ENCODE peak calls at places on chromosomes 1 and 21, in four cellular contexts. S is cardiac fibroblast, T is sigmoid colon, X is lower lobe of right lung. Q is an unnamed sample.

GRCh38 chr1:184836081-184836480 is 81.4 kb upstream of the EDEM3 start:
- DNase-seq in X (no peak), S (peak), T (no peak), Q (no peak)

GRCh38 chr1:230899845-230900251 is 31.5 kb upstream of the C1orf198 start:
- DNase-seq in X (no peak), S (peak), T (no peak), Q (no peak)

GRCh38 chr1:201403359-201403758 is 4.2 kb upstream of the LAD1 start:
- DNase-seq in X (no peak), S (no peak), T (no peak), Q (no peak)

GRCh38 chr1:192342842-192343241 is 26.1 kb downstream of the RGS21 start:
- DNase-seq in T (no peak), X (no peak), S (no peak), Q (no peak)

GRCh38 chr1:37697090-37697489 is 4.8 kb downstream of the CDCA8 start:
- DNase-seq in X (no peak), T (no peak), S (no peak), Q (no peak)

GRCh38 chr1:87084247-87084836 is 169.9 kb downstream of the HS2ST1 start:
- DNase-seq in T (no peak), X (no peak), S (peak), Q (no peak)

GRCh38 chr1:116699605-116700004 is 32.1 kb upstream of the IGSF3 start:
- DNase-seq in X (no peak), T (no peak), S (no peak), Q (no peak)

GRCh38 chr1:68624233-68624632 is 127.4 kb upstream of the DEPDC1 start:
- DNase-seq in X (no peak), T (no peak), S (peak), Q (no peak)

GRCh38 chr1:93619507-93620168 is 62.0 kb downstream of the BCAR3 start:
- DNase-seq in X (no peak), S (no peak), T (no peak), Q (no peak)

GRCh38 chr1:30815556-30815955 is 58.0 kb upstream of the LAPTM5 start:
- DNase-seq in X (no peak), T (no peak), S (no peak), Q (no peak)

GRCh38 chr1:30816211-30817082 is 58.9 kb upstream of the LAPTM5 start:
- DNase-seq in X (no peak), S (peak), T (peak), Q (no peak)

GRCh38 chr1:30818568-30819243 is 61.1 kb upstream of the LAPTM5 start:
- DNase-seq in T (no peak), S (no peak), X (peak), Q (no peak)

GRCh38 chr1:30817548-30817947 is 60.0 kb upstream of the LAPTM5 start:
- DNase-seq in T (no peak), X (no peak), S (no peak), Q (no peak)

DNA sequence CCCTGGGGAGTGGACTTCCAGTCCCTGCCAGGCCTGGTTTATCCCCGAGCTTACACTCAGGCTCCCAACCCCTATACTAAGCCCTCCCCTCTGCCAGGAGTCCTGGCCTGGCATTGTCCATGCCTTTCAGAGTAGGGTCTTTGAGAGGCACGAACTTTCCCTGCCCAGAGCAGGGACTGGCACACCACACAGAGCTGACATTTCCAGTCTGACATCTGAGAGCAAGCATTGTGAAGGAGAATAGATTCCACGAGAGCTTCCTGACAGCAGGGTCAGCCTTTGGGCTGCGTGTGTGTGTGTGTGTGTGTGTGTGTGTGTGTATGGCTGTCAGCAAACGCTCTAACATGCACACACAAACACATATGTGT is 59.5 kb upstream of the LAPTM5 start:
- DNase-seq in S (no peak), X (no peak), T (no peak), Q (no peak)
- H3K4me3 ChIP-seq in S (no peak), X (no peak), T (no peak), Q (no peak)

GRCh38 chr21:34612056-34612455 is 2.9 kb downstream of the RCAN1 start:
- DNase-seq in X (no peak), S (no peak), T (no peak), Q (no peak)

GRCh38 chr21:34611528-34611927 is 3.4 kb downstream of the RCAN1 start:
- DNase-seq in X (no peak), S (no peak), T (no peak), Q (no peak)

GRCh38 chr21:34609244-34609950 is 5.5 kb downstream of the RCAN1 start:
- DNase-seq in X (no peak), S (no peak), T (no peak), Q (no peak)

GRCh38 chr21:34612557-34612956 is 2.4 kb downstream of the RCAN1 start:
- DNase-seq in X (no peak), S (no peak), T (no peak), Q (no peak)

DNA sequence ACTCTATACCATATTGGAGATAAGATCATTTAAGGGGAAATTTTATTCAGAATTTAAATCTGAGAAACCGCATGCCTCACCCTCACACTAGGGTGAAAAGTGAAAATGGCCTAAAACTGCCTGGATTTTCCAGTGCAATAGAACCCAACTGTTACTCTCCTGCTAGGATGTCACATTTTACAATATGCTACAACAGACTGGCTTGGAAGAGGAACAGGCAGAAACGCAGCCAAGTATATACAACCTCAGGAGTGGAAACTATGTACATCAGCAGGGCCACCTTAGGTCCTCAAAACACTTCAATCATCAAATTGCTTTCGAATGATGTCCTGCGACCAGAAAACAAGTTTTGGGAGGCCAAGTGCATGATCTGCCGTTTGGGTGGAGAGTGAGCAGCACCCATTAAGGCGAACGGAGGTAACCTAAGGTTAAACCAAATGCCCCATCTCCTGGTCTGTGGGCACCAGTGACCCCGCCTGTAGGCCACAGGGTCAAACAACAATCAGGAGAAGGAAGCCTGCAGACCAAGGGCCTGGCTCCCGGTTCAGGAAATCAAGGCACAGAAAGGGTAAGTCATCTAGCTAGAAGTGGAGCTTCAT is 4.9 kb downstream of the RCAN1 start:
- DNase-seq in X (no peak), T (no peak), S (no peak), Q (no peak)
- H3K4me3 ChIP-seq in X (no peak), T (no peak), S (no peak), Q (no peak)

DNA sequence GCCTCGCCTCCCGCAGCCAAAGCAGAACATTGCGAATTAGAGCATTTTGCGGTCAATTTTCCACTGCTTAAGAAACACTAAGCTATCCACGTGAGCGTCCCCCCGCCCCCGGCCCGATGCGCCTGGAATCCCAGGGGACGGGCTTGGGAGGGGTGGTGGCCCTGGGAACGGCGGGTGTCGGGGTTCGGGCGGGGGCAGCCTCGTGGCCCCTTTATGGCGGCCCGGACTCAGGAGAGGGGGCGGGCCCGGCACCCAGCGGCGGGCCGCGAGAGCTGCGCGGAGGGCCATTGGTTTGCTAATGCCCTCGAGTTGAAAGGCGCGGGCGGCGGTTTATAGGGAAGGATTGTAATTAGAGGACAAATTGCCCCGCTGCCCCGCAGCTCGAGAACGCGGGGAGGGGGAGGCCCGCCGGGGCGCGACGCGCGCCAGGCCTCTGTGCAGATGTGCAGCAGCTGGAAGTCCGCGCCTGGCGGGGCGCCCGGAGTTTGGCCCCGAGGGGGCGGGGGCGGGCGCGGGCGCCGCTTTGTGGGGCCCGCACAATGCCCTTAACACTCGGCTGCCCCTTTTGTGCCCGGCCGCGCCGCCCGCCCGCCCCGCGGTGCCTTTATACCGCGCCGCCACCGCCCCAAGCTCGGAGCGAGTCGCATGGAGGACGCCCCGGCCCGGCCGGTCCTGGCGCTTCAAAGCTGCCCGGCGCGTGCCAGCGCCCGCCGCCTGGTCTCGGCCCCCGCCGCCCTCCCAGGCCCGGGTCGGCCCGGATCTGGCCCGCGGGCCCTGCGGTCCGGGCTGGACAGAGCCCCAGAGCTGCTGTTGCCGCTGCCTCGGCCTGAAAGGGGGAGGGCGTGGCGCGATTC is 1.9 kb upstream of the HES3 start:
- DNase-seq in X (no peak), S (no peak), T (no peak), Q (no peak)
- H3K4me3 ChIP-seq in X (peak), S (no peak), T (no peak), Q (no peak)

GRCh38 chr1:46446646-46447498 is 42.8 kb upstream of the DMBX1 start:
- DNase-seq in X (peak), T (peak), S (peak), Q (no peak)

GRCh38 chr1:46442317-46443161 is 47.1 kb upstream of the DMBX1 start:
- DNase-seq in T (peak), S (peak), X (peak), Q (no peak)

GRCh38 chr1:46447499-46448108 is 42.0 kb upstream of the DMBX1 start:
- DNase-seq in X (no peak), S (no peak), T (no peak), Q (no peak)

GRCh38 chr1:46445773-46446256 is 43.8 kb upstream of the DMBX1 start:
- DNase-seq in S (no peak), T (no peak), X (no peak), Q (no peak)

DNA sequence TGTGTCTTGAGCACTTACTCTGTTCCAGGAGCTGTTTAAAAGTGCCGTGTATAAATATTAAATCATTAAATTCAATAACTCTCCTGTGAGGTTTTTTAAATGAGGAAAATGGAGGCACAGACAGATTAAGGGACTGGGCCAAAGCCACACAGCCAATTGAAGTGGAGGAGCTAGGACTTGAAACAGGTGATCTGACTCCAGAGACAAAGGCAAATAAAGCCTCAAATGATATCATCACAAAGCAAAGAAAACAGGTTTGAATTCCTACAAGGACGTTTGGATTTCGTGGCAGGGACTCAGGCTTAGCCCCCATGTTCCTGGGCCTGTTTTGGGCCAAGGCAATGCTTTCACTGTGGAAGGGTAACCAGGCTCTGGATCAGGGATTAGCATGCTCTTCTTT is 45.2 kb upstream of the DMBX1 start:
- DNase-seq in X (no peak), T (no peak), S (no peak), Q (no peak)
- H3K4me3 ChIP-seq in X (no peak), T (no peak), S (no peak), Q (no peak)

DNA sequence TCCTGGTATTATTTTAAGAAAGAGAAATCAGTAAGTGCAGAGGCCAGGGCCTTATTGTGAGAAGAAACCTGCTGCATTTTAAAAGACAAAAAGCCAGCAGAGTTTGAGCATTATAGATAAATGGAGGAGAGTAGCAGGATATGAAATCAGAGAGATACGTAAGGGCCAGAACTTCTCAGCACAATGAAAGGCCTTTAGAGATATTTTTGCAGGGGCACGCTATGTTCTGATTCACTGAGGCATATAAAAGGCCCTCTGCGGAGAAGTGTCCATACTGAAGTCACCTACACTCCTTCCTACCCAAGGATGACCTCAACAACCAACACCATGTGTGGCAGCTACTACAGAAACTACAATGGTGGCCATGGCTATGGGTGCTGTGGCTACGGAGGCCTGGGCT is at the start of gene KRTAP6-3:
- DNase-seq in S (no peak), X (no peak), T (no peak), Q (no peak)
- H3K4me3 ChIP-seq in S (no peak), X (no peak), T (no peak), Q (no peak)

DNA sequence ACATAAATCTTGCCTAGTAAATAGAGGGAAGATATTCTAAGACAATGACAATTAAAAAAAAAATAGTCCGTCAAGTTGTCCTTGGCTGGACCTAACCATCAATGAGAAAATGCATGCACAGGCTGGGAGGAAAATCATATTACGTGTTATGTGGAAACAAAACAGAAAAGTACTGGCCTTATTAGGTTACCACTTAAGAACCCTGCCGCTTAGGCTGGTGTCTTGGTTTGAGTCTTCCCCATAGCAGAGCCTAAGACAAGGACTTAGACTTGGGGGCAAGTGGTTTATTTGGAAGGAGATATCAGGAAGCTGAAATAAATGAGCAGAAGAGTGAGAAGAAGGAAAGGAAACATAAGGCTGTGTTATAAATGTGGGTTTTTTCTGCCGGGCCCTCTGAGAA is 186.4 kb downstream of the MRPL39 start:
- DNase-seq in S (no peak), X (no peak), T (no peak), Q (no peak)
- H3K4me3 ChIP-seq in S (no peak), X (no peak), T (no peak), Q (no peak)

Q was measured in RWPE2.